ENCODE peak calls at places on chromosomes 6 and 20, in five cellular contexts. J is H54, K is stomach, Q is fibroblast of mammary gland, N is cardiac septum. S is an unnamed sample.
A peak's percentile ranks its signal among the peaks of the same experiment; 100 is the strongest.

GRCh38 chr6:71482742-71483141 is 194.1 kb downstream of the OGFRL1 start:
- DNase-seq in N (no peak), Q (peak; percentile 51), K (no peak), J (no peak), S (no peak)

GRCh38 chr6:122770835-122771601 is 8.5 kb upstream of the FABP7 start:
- DNase-seq in J (no peak), Q (peak; percentile 17), N (no peak), K (no peak), S (no peak)

GRCh38 chr20:2385026-2385425 is 4.3 kb downstream of the TGM6 start:
- DNase-seq in K (no peak), J (no peak), Q (no peak), N (no peak), S (no peak)

GRCh38 chr20:63891061-63892002 is 3.6 kb upstream of the DNAJC5 start:
- DNase-seq in K (no peak), J (no peak), N (no peak), Q (no peak), S (no peak)

GRCh38 chr6:42158011-42158410 is 15.2 kb upstream of the GUCA1A start:
- DNase-seq in Q (peak; percentile 64), J (no peak), N (no peak), K (no peak), S (no peak)

GRCh38 chr20:63094767-63095499 is 88.2 kb upstream of the BHLHE23 start:
- DNase-seq in K (no peak), Q (no peak), J (no peak), N (peak; percentile 51), S (peak; percentile 67)

GRCh38 chr6:24330137-24330732 is 27.6 kb downstream of the DCDC2 start:
- DNase-seq in N (no peak), Q (no peak), J (no peak), K (no peak), S (no peak)

GRCh38 chr20:3461191-3461874 is 9.5 kb upstream of the ATRN start:
- DNase-seq in Q (peak; percentile 35), K (no peak), N (no peak), J (no peak), S (no peak)

GRCh38 chr6:123074616-123075015 is 78.6 kb downstream of the CLVS2 start:
- DNase-seq in K (no peak), J (no peak), Q (no peak), N (no peak), S (no peak)

GRCh38 chr6:25844518-25844917 is 12.7 kb upstream of the SLC17A1 start:
- DNase-seq in N (no peak), K (no peak), Q (no peak), J (no peak), S (no peak)

S was measured in aorta.